ENCODE peak calls at places on chromosome 18, in five cellular contexts. X is HL-60, B is A549, U is GM23338, O is SK-N-SH. F is an unnamed sample.

GRCh38 chr18:58361212-58361611 is 267.7 kb downstream of the ALPK2 start:
- DNase-seq in X (no peak), B (no peak), U (no peak), O (no peak), F (no peak)

GRCh38 chr18:72942766-72943165 is 75.0 kb upstream of the NETO1 start:
- DNase-seq in X (no peak), B (no peak), U (no peak), O (no peak), F (no peak)

GRCh38 chr18:22250591-22250996 is 81.2 kb downstream of the GATA6 start:
- DNase-seq in X (no peak), B (no peak), U (no peak), O (no peak), F (no peak)

GRCh38 chr18:22816266-22817176 is 116.6 kb upstream of the RBBP8 start:
- DNase-seq in X (no peak), B (no peak), U (no peak), O (no peak), F (no peak)

GRCh38 chr18:72762505-72763122 is 105.2 kb downstream of the NETO1 start:
- DNase-seq in X (peak; percentile 49), B (peak; percentile 49), U (peak; percentile 73), O (peak; percentile 30), F (peak; percentile 30)

GRCh38 chr18:50747849-50748242 is 72.0 kb downstream of the MRO start:
- DNase-seq in X (no peak), B (no peak), U (no peak), O (no peak), F (no peak)

GRCh38 chr18:63773616-63774015 is 1.6 kb upstream of the SERPINB7 start:
- DNase-seq in X (no peak), B (no peak), U (no peak), O (no peak), F (no peak)

GRCh38 chr18:79496237-79496977 is 100.7 kb downstream of the NFATC1 start:
- DNase-seq in X (no peak), B (no peak), U (no peak), O (no peak), F (no peak)

GRCh38 chr18:9876867-9877654 is 8.7 kb upstream of the TXNDC2 start:
- DNase-seq in X (no peak), B (peak; percentile 92), U (peak; percentile 27), O (peak; percentile 20), F (no peak)

GRCh38 chr18:9878783-9879242 is 7.0 kb upstream of the TXNDC2 start:
- DNase-seq in X (no peak), B (no peak), U (no peak), O (no peak), F (no peak)

GRCh38 chr18:9876523-9876866 is 9.3 kb upstream of the TXNDC2 start:
- DNase-seq in X (no peak), B (no peak), U (no peak), O (no peak), F (no peak)

GRCh38 chr18:9878095-9878494 is 7.7 kb upstream of the TXNDC2 start:
- DNase-seq in X (no peak), B (no peak), U (no peak), O (no peak), F (no peak)

DNA sequence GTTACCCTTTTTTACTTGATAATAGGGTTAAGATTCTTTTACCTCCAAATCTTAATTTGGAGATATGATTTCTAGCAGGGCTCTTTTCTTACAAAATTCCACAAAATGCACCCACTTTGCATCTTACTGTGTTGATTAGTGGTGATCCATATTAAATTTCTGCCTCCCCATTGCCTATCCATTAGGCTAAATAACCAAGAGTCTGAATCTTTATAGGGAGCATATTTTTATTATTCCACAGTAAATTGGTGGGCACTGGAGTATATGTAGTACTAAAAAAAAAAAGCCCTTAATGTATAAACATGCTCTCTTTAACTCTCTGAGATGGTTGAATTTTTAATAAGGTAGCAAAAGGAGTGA is 8.1 kb upstream of the TXNDC2 start:
- DNase-seq in X (no peak), B (no peak), U (no peak), O (no peak), F (no peak)
- H3K4me3 ChIP-seq in X (no peak overlapping the region), B (peak overlapping the region; percentile 27), U (no peak overlapping the region), O (peak overlapping the region; percentile 50), F (no peak overlapping the region)

DNA sequence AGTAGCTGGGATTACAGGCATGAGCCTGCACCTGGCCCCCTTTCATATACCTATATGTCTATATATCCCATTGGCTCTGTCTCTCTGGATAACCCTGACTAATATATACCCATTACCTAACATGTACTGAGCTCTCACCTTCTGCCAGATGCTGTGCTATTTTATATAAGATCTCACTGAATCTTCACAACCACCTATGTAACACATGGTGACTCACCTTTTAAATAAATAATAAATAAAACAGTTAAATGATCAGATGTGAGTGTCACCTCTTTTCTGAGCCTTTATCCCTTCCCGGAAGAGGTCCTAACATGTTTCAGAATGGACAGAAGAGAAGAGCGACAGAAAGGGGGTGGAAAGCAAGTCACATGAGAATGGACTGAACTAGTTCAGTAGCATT is 123.1 kb downstream of the SPIRE1 start:
- DNase-seq in X (no peak), B (no peak), U (no peak), O (no peak), F (no peak)
- TF ChIP-seq REST in X (no peak), B (no peak), U (no peak), O (no peak), F (no peak)

GRCh38 chr18:59899298-59900221 is at the start of gene PMAIP1:
- DNase-seq in X (peak; percentile 90), B (peak; percentile 91), U (peak; percentile 93), O (peak; percentile 96), F (no peak)

GRCh38 chr18:59897321-59897954 is 2.4 kb upstream of the PMAIP1 start:
- DNase-seq in X (no peak), B (no peak), U (peak; percentile 84), O (no peak), F (no peak)

GRCh38 chr18:59898609-59899297 is 1.0 kb upstream of the PMAIP1 start:
- DNase-seq in X (no peak), B (no peak), U (no peak), O (no peak), F (no peak)

GRCh38 chr18:59900222-59901128 is 679 bp downstream of the PMAIP1 start:
- DNase-seq in X (no peak), B (peak; percentile 63), U (peak; percentile 85), O (peak; percentile 68), F (no peak)

GRCh38 chr18:59898093-59898492 is 1.7 kb upstream of the PMAIP1 start:
- DNase-seq in X (no peak), B (no peak), U (peak; percentile 41), O (no peak), F (no peak)
- H3K4me3 ChIP-seq in X (no peak overlapping the region), B (no peak overlapping the region), U (peak overlapping the region; percentile 77), O (no peak overlapping the region), F (no peak overlapping the region)

DNA sequence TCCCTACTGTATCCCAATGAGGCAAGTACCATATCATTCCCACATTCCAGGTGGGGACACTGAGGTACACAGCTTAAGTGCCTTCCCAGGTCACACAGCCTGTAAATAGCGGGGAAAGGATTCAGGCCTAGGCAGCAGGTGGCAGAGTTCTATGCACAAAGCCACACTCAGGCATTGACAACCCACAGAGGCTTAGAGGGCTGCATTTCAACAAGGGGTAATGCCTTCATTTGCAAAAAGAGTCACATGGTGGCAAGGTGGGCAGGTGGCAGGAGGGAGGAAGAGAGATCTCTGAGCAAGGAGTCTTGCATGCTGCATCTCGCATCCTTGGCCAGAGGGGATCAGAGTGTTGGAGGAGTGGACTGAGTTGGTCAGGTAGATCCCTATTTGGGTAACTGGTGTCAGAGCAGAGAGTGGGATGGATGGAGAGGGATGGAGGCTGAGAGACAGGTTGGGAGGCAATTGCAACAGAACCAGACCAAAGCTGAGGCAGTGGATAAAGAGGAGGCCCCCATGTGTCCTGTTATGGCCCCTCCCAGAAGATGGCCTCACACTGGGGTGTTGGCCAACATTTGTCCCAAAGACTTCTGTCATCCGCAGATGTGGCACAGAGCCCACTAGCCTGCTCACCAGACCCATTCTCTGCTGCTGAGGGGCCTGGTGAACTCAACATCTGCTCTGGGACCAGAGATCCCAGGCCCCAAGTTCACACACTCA is 189.6 kb downstream of the ZBTB7C start:
- DNase-seq in X (no peak), B (no peak), U (peak; percentile 21), O (no peak), F (no peak)
- TF ChIP-seq REST in X (no peak), B (no peak), U (no peak), O (no peak), F (no peak)

F was measured in Panc1.